ENCODE peak calls at places on chromosomes 12 and 14, in eight cellular contexts. One of them, this sample, is unnamed.
A peak's percentile ranks its signal among the peaks of the same experiment; 100 is the strongest.

GRCh38 chr14:53591816-53592215 is 364.8 kb downstream of the BMP4 start:
- DNase-seq in fibroblast of lung: no peak
- DNase-seq in IMR-90: peak; percentile 4
- DNase-seq in neuronal stem cell: no peak
- DNase-seq in mammary epithelial cell: no peak
- DNase-seq in HCT116: no peak
- DNase-seq in astrocyte: no peak
- DNase-seq in GM12878: no peak
- DNase-seq in this sample: no peak

GRCh38 chr12:89390802-89391673 is 38.7 kb upstream of the DUSP6 start:
- DNase-seq in fibroblast of lung: peak; percentile 88
- DNase-seq in IMR-90: peak; percentile 90
- DNase-seq in GM12878: no peak
- DNase-seq in mammary epithelial cell: peak; percentile 85
- DNase-seq in astrocyte: peak; percentile 85
- DNase-seq in neuronal stem cell: no peak
- DNase-seq in HCT116: no peak
- DNase-seq in this sample: peak; percentile 78

GRCh38 chr14:77000340-77001235 is 27.9 kb downstream of the IRF2BPL start:
- DNase-seq in IMR-90: peak; percentile 79
- DNase-seq in astrocyte: peak; percentile 59
- DNase-seq in mammary epithelial cell: no peak
- DNase-seq in GM12878: no peak
- DNase-seq in fibroblast of lung: peak; percentile 59
- DNase-seq in neuronal stem cell: no peak
- DNase-seq in HCT116: no peak
- DNase-seq in this sample: no peak

GRCh38 chr12:14756331-14757143 is 46.7 kb downstream of the WBP11 start:
- DNase-seq in GM12878: no peak
- DNase-seq in IMR-90: no peak
- DNase-seq in fibroblast of lung: no peak
- DNase-seq in HCT116: no peak
- DNase-seq in mammary epithelial cell: no peak
- DNase-seq in astrocyte: no peak
- DNase-seq in neuronal stem cell: no peak
- DNase-seq in this sample: peak; percentile 12

GRCh38 chr14:39268393-39268792 is 34.7 kb downstream of the MIA2 start:
- DNase-seq in HCT116: no peak
- DNase-seq in GM12878: no peak
- DNase-seq in mammary epithelial cell: peak; percentile 24
- DNase-seq in neuronal stem cell: no peak
- DNase-seq in astrocyte: peak; percentile 38
- DNase-seq in IMR-90: peak; percentile 18
- DNase-seq in fibroblast of lung: peak; percentile 57
- DNase-seq in this sample: peak; percentile 16

GRCh38 chr12:38116968-38117367 is 199.6 kb upstream of the ALG10B start:
- DNase-seq in fibroblast of lung: no peak
- DNase-seq in neuronal stem cell: no peak
- DNase-seq in GM12878: no peak
- DNase-seq in mammary epithelial cell: no peak
- DNase-seq in HCT116: no peak
- DNase-seq in astrocyte: no peak
- DNase-seq in IMR-90: no peak
- DNase-seq in this sample: no peak

GRCh38 chr12:14955876-14956811 is 5.3 kb downstream of the ARHGDIB start:
- DNase-seq in HCT116: no peak
- DNase-seq in astrocyte: no peak
- DNase-seq in neuronal stem cell: no peak
- DNase-seq in IMR-90: no peak
- DNase-seq in mammary epithelial cell: no peak
- DNase-seq in GM12878: peak; percentile 76
- DNase-seq in fibroblast of lung: no peak
- DNase-seq in this sample: no peak

GRCh38 chr12:93128332-93128707 is 199.2 kb upstream of the EEA1 start:
- DNase-seq in astrocyte: no peak
- DNase-seq in fibroblast of lung: no peak
- DNase-seq in IMR-90: no peak
- DNase-seq in HCT116: no peak
- DNase-seq in mammary epithelial cell: no peak
- DNase-seq in GM12878: no peak
- DNase-seq in neuronal stem cell: no peak
- DNase-seq in this sample: no peak

GRCh38 chr12:95848575-95849388 is 10.0 kb upstream of the SNRPF start:
- DNase-seq in mammary epithelial cell: peak; percentile 23
- DNase-seq in astrocyte: no peak
- DNase-seq in GM12878: no peak
- DNase-seq in neuronal stem cell: peak; percentile 29
- DNase-seq in HCT116: no peak
- DNase-seq in IMR-90: peak; percentile 48
- DNase-seq in fibroblast of lung: peak; percentile 29
- DNase-seq in this sample: peak; percentile 67

GRCh38 chr12:32603858-32604257 is 75.2 kb upstream of the DNM1L start:
- DNase-seq in astrocyte: peak; percentile 75
- DNase-seq in HCT116: no peak
- DNase-seq in fibroblast of lung: peak; percentile 73
- DNase-seq in mammary epithelial cell: peak; percentile 71
- DNase-seq in GM12878: peak; percentile 66
- DNase-seq in neuronal stem cell: no peak
- DNase-seq in IMR-90: peak; percentile 51
- DNase-seq in this sample: peak; percentile 1

GRCh38 chr14:29927596-29928341 is at the start of gene PRKD1:
- DNase-seq in astrocyte: peak; percentile 66
- DNase-seq in IMR-90: peak; percentile 62
- DNase-seq in GM12878: no peak
- DNase-seq in fibroblast of lung: peak; percentile 76
- DNase-seq in HCT116: no peak
- DNase-seq in neuronal stem cell: peak; percentile 57
- DNase-seq in mammary epithelial cell: peak; percentile 37
- DNase-seq in this sample: peak; percentile 42

GRCh38 chr14:63852271-63852816 is 460 bp upstream of the SYNE2 start:
- DNase-seq in astrocyte: peak; percentile 24
- DNase-seq in IMR-90: peak; percentile 20
- DNase-seq in mammary epithelial cell: no peak
- DNase-seq in neuronal stem cell: no peak
- DNase-seq in GM12878: no peak
- DNase-seq in fibroblast of lung: peak; percentile 34
- DNase-seq in HCT116: no peak
- DNase-seq in this sample: no peak

GRCh38 chr12:90622431-90622830 is 332.5 kb downstream of the CCER1 start:
- DNase-seq in mammary epithelial cell: no peak
- DNase-seq in fibroblast of lung: peak; percentile 37
- DNase-seq in neuronal stem cell: no peak
- DNase-seq in astrocyte: peak; percentile 31
- DNase-seq in HCT116: no peak
- DNase-seq in GM12878: no peak
- DNase-seq in IMR-90: peak; percentile 56
- DNase-seq in this sample: no peak

GRCh38 chr14:55297611-55298323 is 26.5 kb downstream of the FBXO34 start:
- DNase-seq in neuronal stem cell: no peak
- DNase-seq in astrocyte: no peak
- DNase-seq in HCT116: no peak
- DNase-seq in mammary epithelial cell: peak; percentile 67
- DNase-seq in GM12878: no peak
- DNase-seq in fibroblast of lung: no peak
- DNase-seq in IMR-90: no peak
- DNase-seq in this sample: peak; percentile 72

GRCh38 chr12:84842406-84843013 is 70.1 kb downstream of the SLC6A15 start:
- DNase-seq in HCT116: peak; percentile 28
- DNase-seq in astrocyte: peak; percentile 19
- DNase-seq in mammary epithelial cell: peak; percentile 30
- DNase-seq in GM12878: no peak
- DNase-seq in fibroblast of lung: peak; percentile 37
- DNase-seq in IMR-90: peak; percentile 51
- DNase-seq in neuronal stem cell: peak; percentile 20
- DNase-seq in this sample: peak; percentile 79

GRCh38 chr12:57888407-57889157 is 42.1 kb upstream of the CTDSP2 start:
- DNase-seq in GM12878: no peak
- DNase-seq in fibroblast of lung: peak; percentile 86
- DNase-seq in neuronal stem cell: no peak
- DNase-seq in IMR-90: peak; percentile 76
- DNase-seq in mammary epithelial cell: peak; percentile 98
- DNase-seq in astrocyte: peak; percentile 80
- DNase-seq in HCT116: no peak
- DNase-seq in this sample: peak; percentile 82

GRCh38 chr12:6850796-6851152 is 312 bp downstream of the CDCA3 start:
- DNase-seq in IMR-90: no peak
- DNase-seq in fibroblast of lung: no peak
- DNase-seq in astrocyte: no peak
- DNase-seq in GM12878: no peak
- DNase-seq in neuronal stem cell: no peak
- DNase-seq in mammary epithelial cell: no peak
- DNase-seq in HCT116: no peak
- DNase-seq in this sample: no peak

GRCh38 chr12:13152756-13153155 is 43.8 kb upstream of the EMP1 start:
- DNase-seq in fibroblast of lung: no peak
- DNase-seq in mammary epithelial cell: no peak
- DNase-seq in GM12878: no peak
- DNase-seq in HCT116: no peak
- DNase-seq in neuronal stem cell: no peak
- DNase-seq in IMR-90: no peak
- DNase-seq in astrocyte: no peak
- DNase-seq in this sample: no peak
- H3K27ac ChIP-seq in fibroblast of lung: no peak overlapping the region
- H3K27ac ChIP-seq in mammary epithelial cell: no peak overlapping the region
- H3K27ac ChIP-seq in GM12878: no peak overlapping the region
- H3K27ac ChIP-seq in HCT116: no peak overlapping the region
- H3K27ac ChIP-seq in neuronal stem cell: no peak overlapping the region
- H3K27ac ChIP-seq in IMR-90: no peak overlapping the region
- H3K27ac ChIP-seq in astrocyte: no peak overlapping the region
- H3K27ac ChIP-seq in this sample: no peak overlapping the region

DNA sequence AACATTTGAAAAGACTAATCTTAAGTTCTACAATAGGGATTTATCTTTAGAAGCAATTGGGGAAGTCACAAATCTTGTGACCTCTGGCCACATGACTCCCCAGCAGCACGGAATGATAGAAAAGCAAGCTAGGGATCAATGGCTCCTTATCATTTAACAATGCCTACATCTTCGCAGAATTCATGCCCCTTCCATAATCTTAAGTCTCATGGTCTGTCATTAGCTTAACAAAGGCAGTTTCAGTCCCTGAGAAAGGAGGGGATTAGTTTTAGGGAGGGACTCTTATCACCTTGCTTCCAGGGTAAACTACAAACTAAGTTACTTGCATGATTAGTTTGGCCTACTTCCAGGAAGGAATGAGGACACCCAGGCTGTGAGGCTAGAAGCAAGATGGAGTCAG is 486.0 kb downstream of the RMST start:
- DNase-seq in GM12878: no peak
- DNase-seq in IMR-90: no peak
- DNase-seq in astrocyte: no peak
- DNase-seq in fibroblast of lung: no peak
- DNase-seq in mammary epithelial cell: no peak
- DNase-seq in HCT116: no peak
- DNase-seq in neuronal stem cell: no peak
- DNase-seq in this sample: no peak
- H3K4me3 ChIP-seq in GM12878: no peak overlapping the region
- H3K4me3 ChIP-seq in IMR-90: no peak overlapping the region
- H3K4me3 ChIP-seq in astrocyte: no peak overlapping the region
- H3K4me3 ChIP-seq in fibroblast of lung: no peak overlapping the region
- H3K4me3 ChIP-seq in mammary epithelial cell: no peak overlapping the region
- H3K4me3 ChIP-seq in HCT116: no peak overlapping the region
- H3K4me3 ChIP-seq in neuronal stem cell: no peak overlapping the region
- H3K4me3 ChIP-seq in this sample: no peak overlapping the region

GRCh38 chr14:21039585-21040369 is 2.4 kb upstream of the RNASE7 start:
- DNase-seq in IMR-90: peak; percentile 67
- DNase-seq in GM12878: no peak
- DNase-seq in neuronal stem cell: peak; percentile 44
- DNase-seq in HCT116: peak; percentile 41
- DNase-seq in astrocyte: peak; percentile 45
- DNase-seq in mammary epithelial cell: peak; percentile 66
- DNase-seq in fibroblast of lung: peak; percentile 61
- DNase-seq in this sample: peak; percentile 62
- H3K9ac ChIP-seq in IMR-90: no peak overlapping the region
- H3K9ac ChIP-seq in GM12878: no peak overlapping the region
- H3K9ac ChIP-seq in neuronal stem cell: no peak overlapping the region
- H3K9ac ChIP-seq in HCT116: no peak overlapping the region
- H3K9ac ChIP-seq in astrocyte: no peak overlapping the region
- H3K9ac ChIP-seq in mammary epithelial cell: no peak overlapping the region
- H3K9ac ChIP-seq in fibroblast of lung: no peak overlapping the region
- H3K9ac ChIP-seq in this sample: no peak overlapping the region

GRCh38 chr12:56165369-56165768 is 7.2 kb downstream of the MYL6 start:
- DNase-seq in HCT116: no peak
- DNase-seq in IMR-90: no peak
- DNase-seq in neuronal stem cell: no peak
- DNase-seq in astrocyte: no peak
- DNase-seq in mammary epithelial cell: no peak
- DNase-seq in fibroblast of lung: no peak
- DNase-seq in GM12878: no peak
- DNase-seq in this sample: no peak
- H3K27ac ChIP-seq in HCT116: no peak overlapping the region
- H3K27ac ChIP-seq in IMR-90: no peak overlapping the region
- H3K27ac ChIP-seq in neuronal stem cell: no peak overlapping the region
- H3K27ac ChIP-seq in astrocyte: no peak overlapping the region
- H3K27ac ChIP-seq in mammary epithelial cell: no peak overlapping the region
- H3K27ac ChIP-seq in fibroblast of lung: no peak overlapping the region
- H3K27ac ChIP-seq in GM12878: no peak overlapping the region
- H3K27ac ChIP-seq in this sample: no peak overlapping the region

GRCh38 chr12:122155705-122156104 is 18.3 kb downstream of the IL31 start:
- DNase-seq in GM12878: no peak
- DNase-seq in mammary epithelial cell: no peak
- DNase-seq in astrocyte: no peak
- DNase-seq in IMR-90: no peak
- DNase-seq in HCT116: no peak
- DNase-seq in neuronal stem cell: no peak
- DNase-seq in fibroblast of lung: no peak
- DNase-seq in this sample: no peak
- H3K4me3 ChIP-seq in GM12878: no peak overlapping the region
- H3K4me3 ChIP-seq in mammary epithelial cell: no peak overlapping the region
- H3K4me3 ChIP-seq in astrocyte: no peak overlapping the region
- H3K4me3 ChIP-seq in IMR-90: no peak overlapping the region
- H3K4me3 ChIP-seq in HCT116: no peak overlapping the region
- H3K4me3 ChIP-seq in neuronal stem cell: no peak overlapping the region
- H3K4me3 ChIP-seq in fibroblast of lung: no peak overlapping the region
- H3K4me3 ChIP-seq in this sample: no peak overlapping the region

This sample was measured in PC-3.